ENCODE peak calls at places on chromosomes 2 and 18, in seven cellular contexts. U is transverse colon, I is sigmoid colon, A is tibial nerve, E is uterus, C is A549, X is spleen. Z is an unnamed sample.

GRCh38 chr18:10739152-10739551 is 213.3 kb downstream of the NAPG start:
- DNase-seq in U (no peak), I (no peak), A (no peak), E (no peak), C (no peak), X (no peak), Z (no peak)

GRCh38 chr18:34871435-34871834 is 161.3 kb downstream of the DTNA start:
- DNase-seq in U (no peak), I (no peak), A (no peak), E (no peak), C (no peak), X (no peak), Z (no peak)

GRCh38 chr18:58054041-58054733 is 10.2 kb downstream of the NEDD4L start:
- DNase-seq in U (no peak), I (no peak), A (no peak), E (no peak), C (peak), X (no peak), Z (no peak)

GRCh38 chr2:18435425-18436037 is 124.9 kb downstream of the RDH14 start:
- DNase-seq in U (no peak), I (no peak), A (no peak), E (no peak), C (peak), X (no peak), Z (peak)

GRCh38 chr2:178284613-178285286 is 90.4 kb downstream of the OSBPL6 start:
- DNase-seq in U (no peak), I (no peak), A (no peak), E (no peak), C (no peak), X (no peak), Z (no peak)

GRCh38 chr2:55425449-55425848 is 5.8 kb upstream of the CCDC88A start:
- DNase-seq in U (no peak), I (no peak), A (no peak), E (no peak), C (peak), X (no peak), Z (no peak)

GRCh38 chr2:168139791-168140190 is 107.6 kb downstream of the STK39 start:
- DNase-seq in U (no peak), I (no peak), A (no peak), E (no peak), C (no peak), X (no peak), Z (no peak)

GRCh38 chr18:39732918-39733317 is 2167.3 kb upstream of the CELF4 start:
- DNase-seq in U (no peak), I (no peak), A (no peak), E (no peak), C (peak), X (no peak), Z (no peak)

GRCh38 chr2:23427976-23428375 is 43.0 kb downstream of the KLHL29 start:
- DNase-seq in U (no peak), I (no peak), A (no peak), E (no peak), C (no peak), X (peak), Z (peak)

GRCh38 chr2:171598713-171599319 is 76.5 kb downstream of the CYBRD1 start:
- DNase-seq in U (peak), I (no peak), A (no peak), E (no peak), C (peak), X (no peak), Z (no peak)

GRCh38 chr2:61340242-61340641 is 130.6 kb downstream of the USP34 start:
- DNase-seq in U (no peak), I (no peak), A (no peak), E (no peak), C (peak), X (no peak), Z (no peak)

GRCh38 chr2:231617059-231617926 is 24.6 kb downstream of the TEX44 start:
- DNase-seq in U (peak), I (no peak), A (no peak), E (no peak), C (no peak), X (no peak), Z (no peak)

GRCh38 chr18:35161934-35162333 is 78.9 kb upstream of the ZNF397 start:
- DNase-seq in U (no peak), I (no peak), A (no peak), E (no peak), C (no peak), X (no peak), Z (no peak)

GRCh38 chr2:10398496-10398895 is 49.6 kb downstream of the ODC1 start:
- DNase-seq in U (peak), I (peak), A (no peak), E (no peak), C (no peak), X (peak), Z (peak)

GRCh38 chr18:59802031-59802430 is 97.8 kb upstream of the PMAIP1 start:
- DNase-seq in U (no peak), I (no peak), A (no peak), E (no peak), C (no peak), X (no peak), Z (no peak)

GRCh38 chr2:100562613-100563406 is at the start of gene PDCL3:
- DNase-seq in U (peak), I (peak), A (peak), E (peak), C (peak), X (peak), Z (peak)
- TF ChIP-seq POLR2A in U (peak), I (no peak), A (peak), E (peak), C (peak), X (peak), Z (no peak)

GRCh38 chr2:127810637-127811396 is at the start of gene WDR33:
- DNase-seq in U (peak), I (peak), A (peak), E (peak), C (peak), X (peak), Z (peak)
- TF ChIP-seq CTCF in U (peak), I (no peak), A (no peak), E (no peak), C (no peak), X (peak), Z (no peak)

GRCh38 chr2:7609556-7610323 is 692.5 kb downstream of the RNF144A start:
- DNase-seq in U (no peak), I (no peak), A (no peak), E (no peak), C (no peak), X (no peak), Z (no peak)

GRCh38 chr2:7613831-7614230 is 696.6 kb downstream of the RNF144A start:
- DNase-seq in U (no peak), I (no peak), A (no peak), E (no peak), C (no peak), X (no peak), Z (no peak)

GRCh38 chr2:7612969-7613368 is 695.8 kb downstream of the RNF144A start:
- DNase-seq in U (no peak), I (no peak), A (no peak), E (no peak), C (no peak), X (no peak), Z (no peak)

GRCh38 chr2:7607774-7608173 is 690.6 kb downstream of the RNF144A start:
- DNase-seq in U (no peak), I (no peak), A (no peak), E (no peak), C (no peak), X (no peak), Z (no peak)

GRCh38 chr2:7611750-7612149 is 694.5 kb downstream of the RNF144A start:
- DNase-seq in U (no peak), I (no peak), A (no peak), E (no peak), C (no peak), X (no peak), Z (no peak)
- TF ChIP-seq POLR2A in U (no peak), I (no peak), A (no peak), E (no peak), C (no peak), X (no peak), Z (no peak)

DNA sequence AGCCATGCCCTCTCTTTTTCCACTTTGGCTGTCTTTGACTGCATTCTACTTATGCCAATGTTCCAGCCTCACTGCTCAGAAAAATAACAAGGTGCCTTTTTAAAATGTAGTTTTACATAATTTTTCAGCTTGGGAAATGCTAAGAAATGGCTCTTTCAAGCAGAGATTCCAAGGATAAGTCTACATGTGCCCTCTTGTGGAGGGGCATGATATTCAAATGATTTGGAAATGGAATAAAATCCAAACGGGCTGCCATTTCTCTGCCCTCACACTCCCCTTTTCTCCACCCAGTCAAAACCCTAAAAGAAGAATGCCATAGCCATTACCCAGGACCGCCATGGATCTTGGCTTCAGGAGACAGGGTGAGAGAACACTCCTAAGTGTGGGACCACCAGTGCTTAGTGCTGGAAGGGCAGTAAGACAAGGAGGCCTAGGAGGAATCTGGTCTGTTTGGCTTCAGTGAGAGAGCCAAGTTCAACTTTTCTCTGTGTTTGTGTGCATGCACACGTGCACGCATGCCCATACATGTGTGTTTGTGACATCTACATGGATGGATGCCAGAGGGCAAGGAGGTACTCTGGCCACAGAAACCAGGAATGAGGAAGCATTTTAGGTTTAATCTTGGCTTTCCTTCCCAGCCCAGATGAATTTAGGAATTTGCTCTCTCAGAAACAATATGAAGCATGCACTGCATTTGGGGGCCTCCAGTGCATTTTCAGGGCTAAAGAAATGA is 174.0 kb upstream of the SLC14A2 start:
- DNase-seq in U (no peak), I (no peak), A (no peak), E (no peak), C (no peak), X (no peak), Z (no peak)
- TF ChIP-seq CTCF in U (peak), I (no peak), A (no peak), E (no peak), C (peak), X (no peak), Z (no peak)

DNA sequence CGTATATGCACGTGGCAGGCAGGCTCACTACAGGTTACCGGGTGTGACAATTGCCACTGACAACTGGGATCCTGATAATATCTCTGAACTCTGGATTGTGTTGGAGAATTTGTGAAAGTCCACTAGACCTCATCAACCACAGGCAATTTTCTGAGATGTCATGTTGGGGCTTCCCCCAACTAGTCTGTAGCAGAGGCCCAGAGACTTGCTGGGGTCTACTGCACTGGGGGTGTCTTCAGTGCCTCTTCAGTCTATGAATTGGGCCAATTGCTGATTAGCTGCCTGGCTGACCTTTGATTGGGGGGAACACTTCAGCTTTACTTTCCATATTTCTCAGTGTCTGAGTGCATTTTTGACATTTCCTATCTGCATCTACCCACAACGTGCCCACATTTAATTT is 201.5 kb downstream of the MTX2 start:
- DNase-seq in U (no peak), I (no peak), A (no peak), E (no peak), C (no peak), X (no peak), Z (no peak)
- TF ChIP-seq POLR2A in U (no peak), I (no peak), A (no peak), E (no peak), C (no peak), X (no peak), Z (no peak)

DNA sequence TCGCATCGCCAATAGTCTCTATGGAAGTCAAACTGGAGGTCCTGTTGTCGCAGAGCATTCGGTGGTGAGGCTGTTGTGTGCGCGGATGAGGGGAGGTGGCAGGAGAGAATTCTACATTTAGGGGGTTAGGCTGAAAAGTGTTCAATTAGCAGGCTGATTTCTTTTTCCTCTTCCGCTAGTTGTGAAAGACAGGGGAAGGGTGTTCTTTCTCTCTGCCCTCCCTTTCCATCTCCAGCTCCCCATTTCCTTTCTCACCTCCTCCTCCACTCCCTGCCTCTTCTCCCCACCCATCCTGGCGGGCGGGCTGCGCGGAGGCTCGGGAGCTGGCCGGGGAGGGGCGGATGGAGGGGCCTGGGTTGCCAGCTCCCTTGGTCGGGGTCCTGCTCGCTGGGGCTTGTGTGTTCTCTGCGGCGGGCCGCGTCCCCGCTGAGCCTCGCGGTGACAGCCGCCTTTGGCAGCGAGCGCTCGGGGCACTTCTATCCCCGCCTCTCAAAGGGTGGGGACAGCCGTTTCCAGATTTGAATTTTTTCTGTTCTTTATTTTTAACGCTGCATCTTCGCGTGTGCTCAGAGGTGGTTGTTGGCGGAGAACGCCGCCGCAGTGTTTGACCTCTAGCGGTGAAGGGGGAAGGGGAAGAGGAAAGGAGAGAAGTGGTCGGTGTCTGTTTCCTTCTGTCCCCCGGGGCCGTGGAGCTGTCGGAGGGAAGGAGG is 3.6 kb downstream of the SOX11 start:
- DNase-seq in U (no peak), I (no peak), A (no peak), E (no peak), C (no peak), X (no peak), Z (no peak)
- TF ChIP-seq CTCF in U (no peak), I (no peak), A (no peak), E (no peak), C (no peak), X (no peak), Z (no peak)

GRCh38 chr2:27494944-27495554 is at the start of gene FNDC4:
- DNase-seq in U (peak), I (peak), A (no peak), E (peak), C (no peak), X (peak), Z (peak)

GRCh38 chr2:27492557-27492956 is 2.4 kb downstream of the FNDC4 start:
- DNase-seq in U (no peak), I (no peak), A (no peak), E (no peak), C (no peak), X (no peak), Z (peak)

GRCh38 chr2:27493948-27494283 is 1.1 kb downstream of the FNDC4 start:
- DNase-seq in U (no peak), I (no peak), A (no peak), E (peak), C (no peak), X (no peak), Z (peak)

GRCh38 chr2:27495840-27496356 is 741 bp upstream of the GCKR start:
- DNase-seq in U (no peak), I (no peak), A (no peak), E (no peak), C (no peak), X (no peak), Z (no peak)

GRCh38 chr2:27494284-27494943 is 586 bp downstream of the FNDC4 start:
- DNase-seq in U (peak), I (peak), A (no peak), E (peak), C (no peak), X (peak), Z (no peak)
- TF ChIP-seq POLR2A in U (no peak), I (no peak), A (no peak), E (no peak), C (no peak), X (no peak), Z (no peak)